ENCODE peak calls at places on chromosomes 12 and 14, in four cellular contexts. B, J, I and Q are unnamed samples.

GRCh38 chr14:66403183-66403582 is 83.0 kb upstream of the CCDC196 start:
- DNase-seq in B (no peak), J (no peak), I (no peak), Q (no peak)

GRCh38 chr12:53476769-53477209 is 22.5 kb downstream of the MAP3K12 start:
- DNase-seq in B (no peak), J (no peak), I (peak; percentile 26), Q (peak; percentile 67)

GRCh38 chr14:53943751-53944083 is 12.9 kb downstream of the BMP4 start:
- DNase-seq in B (no peak), J (no peak), I (no peak), Q (no peak)

GRCh38 chr12:27573972-27574371 is 50.0 kb downstream of the PPFIBP1 start:
- DNase-seq in B (no peak), J (no peak), I (no peak), Q (no peak)

GRCh38 chr12:128578045-128578444 is 245.7 kb downstream of the SLC15A4 start:
- DNase-seq in B (no peak), J (no peak), I (no peak), Q (no peak)

GRCh38 chr14:37559386-37559785 is 35.7 kb downstream of the FOXA1 start:
- DNase-seq in B (no peak), J (no peak), I (no peak), Q (no peak)

GRCh38 chr14:100891051-100891450 is 12.5 kb downstream of the RTL1 start:
- DNase-seq in B (no peak), J (no peak), I (no peak), Q (no peak)

GRCh38 chr14:25381498-25381897 is 331.6 kb upstream of the STXBP6 start:
- DNase-seq in B (no peak), J (no peak), I (no peak), Q (peak; percentile 4)

GRCh38 chr12:48592591-48593086 is 22.8 kb upstream of the LALBA start:
- DNase-seq in B (no peak), J (no peak), I (no peak), Q (no peak)

GRCh38 chr12:130880411-130880885 is 8.6 kb downstream of the RAN start:
- DNase-seq in B (no peak), J (no peak), I (no peak), Q (no peak)

GRCh38 chr14:58736606-58737005 is 98.8 kb downstream of the DACT1 start:
- DNase-seq in B (no peak), J (no peak), I (no peak), Q (no peak)

GRCh38 chr14:21913759-21914158 is 240.1 kb upstream of the OR4E1 start:
- DNase-seq in B (peak; percentile 8), J (peak; percentile 76), I (peak; percentile 36), Q (peak; percentile 4)

GRCh38 chr12:69985656-69986055 is 160.6 kb downstream of the MYRFL start:
- DNase-seq in B (no peak), J (peak; percentile 65), I (peak; percentile 32), Q (peak; percentile 37)

GRCh38 chr14:99393059-99393655 is 87.5 kb downstream of the SETD3 start:
- DNase-seq in B (no peak), J (peak; percentile 74), I (peak; percentile 55), Q (peak; percentile 64)

GRCh38 chr12:50201987-50202521 is 34.9 kb upstream of the CERS5 start:
- DNase-seq in B (no peak), J (no peak), I (no peak), Q (no peak)

GRCh38 chr14:28308727-28309126 is 457.9 kb upstream of the FOXG1 start:
- DNase-seq in B (no peak), J (no peak), I (no peak), Q (no peak)

GRCh38 chr12:46073321-46073720 is 82.9 kb upstream of the SCAF11 start:
- DNase-seq in B (no peak), J (no peak), I (no peak), Q (no peak)

GRCh38 chr14:100586153-100586519 is 1.1 kb downstream of the BEGAIN start:
- DNase-seq in B (no peak), J (no peak), I (no peak), Q (peak; percentile 79)

GRCh38 chr14:94876306-94876705 is 106.4 kb upstream of the GSC start:
- DNase-seq in B (no peak), J (no peak), I (no peak), Q (no peak)

GRCh38 chr12:113184900-113185179 is 438 bp downstream of the DDX54 start:
- DNase-seq in B (peak; percentile 81), J (peak; percentile 89), I (peak; percentile 97), Q (peak; percentile 93)

GRCh38 chr14:97218713-97219355 is 421.7 kb downstream of the VRK1 start:
- DNase-seq in B (no peak), J (peak; percentile 68), I (no peak), Q (peak; percentile 19)

GRCh38 chr14:68016243-68016914 is 196.8 kb downstream of the RAD51B start:
- DNase-seq in B (no peak), J (no peak), I (no peak), Q (no peak)
- TF ChIP-seq USF1 in B (no peak), J (no peak), I (no peak), Q (no peak)

GRCh38 chr12:94149781-94150482 is 1.6 kb downstream of the PLXNC1 start:
- DNase-seq in B (no peak), J (peak; percentile 52), I (no peak), Q (peak; percentile 68)
- TF ChIP-seq USF1 in B (no peak), J (no peak), I (no peak), Q (no peak)

GRCh38 chr14:104878582-104878981 is 13.5 kb downstream of the CEP170B start:
- DNase-seq in B (no peak), J (no peak), I (no peak), Q (no peak)
- TF ChIP-seq USF1 in B (no peak), J (no peak), I (no peak), Q (no peak)

DNA sequence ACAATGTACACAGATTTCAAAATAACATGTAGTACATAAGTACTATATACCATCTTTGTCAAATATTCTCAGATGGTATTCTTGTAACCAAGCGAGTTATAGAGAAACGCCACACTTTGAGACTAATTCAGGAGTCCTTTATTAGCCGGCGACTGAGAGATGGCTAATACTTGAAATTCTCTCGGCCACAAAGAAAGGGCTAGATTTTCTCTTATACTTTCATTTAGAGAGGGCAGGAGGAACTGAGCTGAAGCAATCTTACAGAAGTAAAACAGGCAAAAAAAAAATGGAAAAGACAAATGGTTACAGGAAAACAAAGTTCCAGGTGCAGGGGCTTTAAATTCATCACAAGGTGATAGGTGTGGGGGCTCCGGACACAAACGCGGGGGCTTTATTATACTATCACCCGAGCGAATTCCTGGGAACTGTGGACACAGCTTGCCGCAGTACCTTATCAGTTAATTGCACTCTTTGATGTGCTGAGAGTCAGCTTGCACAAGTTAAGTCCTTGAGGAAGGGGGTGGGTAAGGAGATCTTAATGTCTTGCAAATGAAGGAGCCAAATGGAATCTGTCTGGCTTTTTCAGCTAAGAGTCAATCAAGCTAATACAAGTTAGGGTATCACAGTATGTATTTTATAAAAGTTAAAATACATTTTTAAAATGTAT is 382.3 kb downstream of the KCNH5 start:
- DNase-seq in B (no peak), J (peak; percentile 23), I (no peak), Q (no peak)
- TF ChIP-seq USF1 in B (no peak), J (no peak), I (no peak), Q (no peak)

DNA sequence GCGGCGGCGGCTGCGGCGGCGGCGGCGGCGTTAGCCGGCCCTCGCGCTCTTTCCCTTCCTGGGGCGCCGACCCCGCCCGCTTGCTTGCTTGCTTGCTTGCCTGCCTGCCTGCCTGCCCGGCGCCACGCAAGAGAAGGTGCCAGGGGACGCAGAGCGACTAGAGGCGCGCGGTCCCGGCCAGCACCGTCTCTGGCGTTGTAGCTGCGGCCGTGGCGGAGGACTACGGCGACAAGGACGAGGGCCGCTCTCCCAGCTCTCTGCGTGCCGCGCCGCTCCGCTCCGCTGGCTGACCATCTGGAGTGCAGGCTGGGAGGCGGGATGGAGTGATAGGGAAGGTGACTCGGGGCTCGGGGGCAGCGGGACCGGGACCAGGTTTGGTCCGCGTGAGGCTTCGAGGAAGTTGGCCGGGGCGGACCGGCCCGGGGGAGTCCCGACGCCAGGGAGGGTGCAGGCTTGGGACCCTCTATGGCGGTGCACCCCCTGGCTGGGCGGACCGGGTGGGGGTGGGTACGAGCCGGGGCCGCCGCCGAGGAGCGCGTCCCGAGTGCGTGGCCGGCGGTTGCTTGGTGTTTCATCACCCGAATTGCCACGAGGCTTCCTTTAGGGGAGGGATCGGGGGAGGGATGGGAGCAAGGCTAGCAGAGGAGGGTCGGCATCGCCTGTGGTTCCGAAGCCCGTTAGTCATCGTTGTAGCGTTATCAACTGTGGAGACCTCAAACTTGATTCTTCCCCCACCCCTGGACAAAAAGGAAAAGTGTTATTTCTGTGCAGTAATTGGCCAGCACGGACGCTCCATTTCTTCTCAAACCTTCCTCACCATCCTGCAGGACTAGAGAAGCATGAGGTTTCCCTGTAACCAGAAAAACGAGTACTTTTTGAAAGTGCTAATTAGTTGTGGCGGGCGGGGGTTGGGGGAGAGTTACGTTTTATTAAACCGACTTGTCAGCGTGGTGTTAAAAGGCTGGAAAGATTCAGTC is 566 bp downstream of the XPOT start:
- DNase-seq in B (no peak), J (peak; percentile 62), I (peak; percentile 78), Q (peak; percentile 82)
- TF ChIP-seq USF1 in B (no peak), J (peak; percentile 23), I (no peak), Q (no peak)

GRCh38 chr12:103877934-103878510 is 37.0 kb upstream of the NT5DC3 start:
- DNase-seq in B (peak; percentile 49), J (peak; percentile 43), I (peak; percentile 72), Q (peak; percentile 66)
- TF ChIP-seq USF1 in B (no peak), J (no peak), I (no peak), Q (no peak)

GRCh38 chr12:124906606-124907261 is 7.7 kb downstream of the UBC start:
- DNase-seq in B (peak; percentile 87), J (peak; percentile 92), I (peak; percentile 79), Q (peak; percentile 80)
- TF ChIP-seq USF1 in B (no peak), J (no peak), I (no peak), Q (no peak)